ENCODE peak calls at places on chromosomes 11 and 22, in seven cellular contexts. H is K562, J is astrocyte, B is fibroblast of lung, A is Karpas-422, N is IMR-90, Z is neuronal stem cell. P is an unnamed sample.

GRCh38 chr11:117909611-117910382 is 19.4 kb downstream of the TMPRSS13 start:
- DNase-seq in H (peak; percentile 79), J (no peak), B (no peak), A (no peak), N (no peak), Z (no peak), P (no peak)

GRCh38 chr11:33893711-33894401 is 2.0 kb upstream of the LMO2 start:
- DNase-seq in H (peak; percentile 60), J (peak; percentile 53), B (no peak), A (no peak), N (no peak), Z (no peak), P (no peak)

GRCh38 chr22:26479043-26479791 is 4.4 kb downstream of the HPS4 start:
- DNase-seq in H (peak; percentile 44), J (no peak), B (no peak), A (peak; percentile 66), N (no peak), Z (no peak), P (no peak)

GRCh38 chr22:36017661-36018091 is 10.9 kb downstream of the RBFOX2 start:
- DNase-seq in H (no peak), J (no peak), B (no peak), A (peak; percentile 96), N (no peak), Z (no peak), P (no peak)

GRCh38 chr22:48154943-48155240 is 1392.4 kb downstream of the TBC1D22A start:
- DNase-seq in H (no peak), J (no peak), B (no peak), A (no peak), N (no peak), Z (no peak), P (no peak)

GRCh38 chr11:37657645-37658044 is 1059.6 kb upstream of the RAG2 start:
- DNase-seq in H (no peak), J (peak; percentile 20), B (peak; percentile 34), A (no peak), N (peak; percentile 25), Z (no peak), P (no peak)

GRCh38 chr11:58926251-58926650 is 13.0 kb upstream of the GLYATL1 start:
- DNase-seq in H (no peak), J (peak; percentile 36), B (peak; percentile 24), A (no peak), N (peak; percentile 72), Z (no peak), P (no peak)

GRCh38 chr22:41805639-41806038 is 5.2 kb downstream of the CCDC134 start:
- DNase-seq in H (no peak), J (no peak), B (no peak), A (no peak), N (no peak), Z (no peak), P (no peak)

GRCh38 chr11:91104237-91104636 is 881.4 kb upstream of the CHORDC1 start:
- DNase-seq in H (no peak), J (peak; percentile 72), B (peak; percentile 84), A (no peak), N (peak; percentile 80), Z (no peak), P (peak; percentile 15)

GRCh38 chr22:20158366-20159036 is 7.6 kb upstream of the CCDC188 start:
- DNase-seq in H (no peak), J (no peak), B (no peak), A (no peak), N (no peak), Z (no peak), P (no peak)

GRCh38 chr11:32005786-32006406 is 85.0 kb upstream of the RCN1 start:
- DNase-seq in H (no peak), J (peak; percentile 63), B (no peak), A (no peak), N (peak; percentile 8), Z (no peak), P (no peak)

GRCh38 chr11:13367115-13367514 is 89.5 kb downstream of the BMAL1 start:
- DNase-seq in H (no peak), J (no peak), B (no peak), A (peak; percentile 44), N (no peak), Z (no peak), P (no peak)

GRCh38 chr22:25965331-25965730 is 203.9 kb upstream of the SEZ6L start:
- DNase-seq in H (no peak), J (no peak), B (no peak), A (no peak), N (no peak), Z (no peak), P (no peak)

GRCh38 chr11:117841582-117842031 is 17.1 kb upstream of the FXYD2 start:
- DNase-seq in H (no peak), J (no peak), B (no peak), A (no peak), N (no peak), Z (no peak), P (no peak)

GRCh38 chr11:113384551-113384950 is 3.0 kb upstream of the ANKK1 start:
- DNase-seq in H (no peak), J (peak; percentile 95), B (peak; percentile 91), A (no peak), N (peak; percentile 96), Z (no peak), P (peak; percentile 81)

GRCh38 chr11:90594658-90595057 is 371.8 kb upstream of the CHORDC1 start:
- DNase-seq in H (no peak), J (no peak), B (no peak), A (no peak), N (no peak), Z (no peak), P (no peak)

GRCh38 chr11:126444072-126444471 is 88.6 kb downstream of the ST3GAL4 start:
- DNase-seq in H (no peak), J (no peak), B (no peak), A (no peak), N (peak; percentile 36), Z (no peak), P (no peak)

GRCh38 chr11:106249857-106250256 is 172.4 kb downstream of the AASDHPPT start:
- DNase-seq in H (no peak), J (peak; percentile 94), B (no peak), A (no peak), N (no peak), Z (no peak), P (no peak)

GRCh38 chr11:65418431-65418680 is 4.2 kb upstream of the NEAT1 start:
- DNase-seq in H (no peak), J (no peak), B (peak; percentile 47), A (no peak), N (no peak), Z (no peak), P (no peak)

GRCh38 chr11:10709299-10710086 is 15.9 kb upstream of the IRAG1 start:
- DNase-seq in H (no peak), J (no peak), B (no peak), A (no peak), N (peak; percentile 78), Z (no peak), P (no peak)

GRCh38 chr11:77438487-77438886 is 35.4 kb downstream of the PAK1 start:
- DNase-seq in H (no peak), J (no peak), B (no peak), A (no peak), N (no peak), Z (no peak), P (no peak)

GRCh38 chr22:46114518-46115387 is 35.6 kb upstream of the PPARA start:
- DNase-seq in H (no peak), J (no peak), B (no peak), A (peak; percentile 62), N (no peak), Z (no peak), P (no peak)

GRCh38 chr11:72234920-72235319 is 9.1 kb downstream of the PHOX2A start:
- DNase-seq in H (no peak), J (no peak), B (no peak), A (no peak), N (no peak), Z (no peak), P (no peak)

GRCh38 chr22:20974336-20974955 is 7.4 kb downstream of the AIFM3 start:
- DNase-seq in H (no peak), J (no peak), B (no peak), A (no peak), N (no peak), Z (no peak), P (no peak)

GRCh38 chr11:11622772-11623531 is 1.1 kb upstream of the GALNT18 start:
- DNase-seq in H (no peak), J (no peak), B (no peak), A (no peak), N (no peak), Z (no peak), P (no peak)

GRCh38 chr22:49535126-49535525 is 292.5 kb downstream of the BRD1 start:
- DNase-seq in H (no peak), J (no peak), B (no peak), A (no peak), N (no peak), Z (no peak), P (no peak)
- H3K9me3 ChIP-seq in H (no peaks in the 10 kb centered on the region), J (peaks cover 7% of the 10 kb centered on the region), B (no peaks in the 10 kb centered on the region), A (no peaks in the 10 kb centered on the region), N (peaks cover 49% of the 10 kb centered on the region), Z (peaks cover under 1% of the 10 kb centered on the region), P (no peaks in the 10 kb centered on the region)

GRCh38 chr11:122804161-122804560 is 34.1 kb upstream of the CRTAM start:
- DNase-seq in H (no peak), J (no peak), B (no peak), A (no peak), N (no peak), Z (no peak), P (peak; percentile 88)
- H3K4me2 ChIP-seq in H (no peak overlapping the region), J (peak overlapping the region; percentile 41), B (no peak overlapping the region), A (no peak overlapping the region), N (no peak overlapping the region), Z (no peak overlapping the region), P (peak overlapping the region; percentile 63)

GRCh38 chr22:17913705-17914282 is 110.6 kb downstream of the MICAL3 start:
- DNase-seq in H (peak; percentile 36), J (no peak), B (peak; percentile 60), A (no peak), N (peak; percentile 58), Z (no peak), P (no peak)

GRCh38 chr22:17911887-17912286 is 112.5 kb downstream of the MICAL3 start:
- DNase-seq in H (no peak), J (no peak), B (no peak), A (no peak), N (no peak), Z (no peak), P (no peak)

GRCh38 chr22:17910561-17911311 is 113.6 kb downstream of the MICAL3 start:
- DNase-seq in H (peak; percentile 40), J (peak; percentile 85), B (peak; percentile 88), A (no peak), N (peak; percentile 91), Z (no peak), P (no peak)

GRCh38 chr22:17912942-17913704 is 111.2 kb downstream of the MICAL3 start:
- DNase-seq in H (no peak), J (no peak), B (no peak), A (no peak), N (no peak), Z (no peak), P (no peak)

DNA sequence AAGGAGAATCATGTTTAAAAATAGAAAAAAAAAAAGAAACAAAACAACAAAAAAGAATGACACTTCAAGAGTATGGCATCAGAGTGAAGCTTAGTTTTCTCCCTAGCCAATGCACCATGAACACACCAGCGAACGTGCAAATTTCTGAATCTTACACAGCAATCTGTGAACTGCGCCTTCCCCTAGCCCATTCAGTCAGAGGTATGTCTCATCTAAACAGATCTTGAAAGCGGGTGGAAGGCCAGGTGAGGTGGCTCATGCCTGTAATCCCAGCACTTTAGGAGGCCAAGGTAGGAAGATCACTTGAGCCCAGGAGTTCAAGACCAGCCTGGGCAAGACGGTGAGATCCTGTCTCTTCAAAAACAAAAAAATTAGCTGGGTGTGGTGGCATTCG is 113.1 kb downstream of the MICAL3 start:
- DNase-seq in H (no peak), J (no peak), B (no peak), A (no peak), N (no peak), Z (no peak), P (no peak)
- H3K4me3 ChIP-seq in H (no peak overlapping the region), J (no peak overlapping the region), B (no peak overlapping the region), A (no peak overlapping the region), N (no peak overlapping the region), Z (no peak overlapping the region), P (no peak overlapping the region)

GRCh38 chr22:22979954-22980353 is 90.4 kb upstream of the GNAZ start:
- DNase-seq in H (no peak), J (no peak), B (no peak), A (no peak), N (no peak), Z (no peak), P (no peak)
- H3K9me3 ChIP-seq in H (peaks cover 7% of the 10 kb centered on the region), J (no peaks in the 10 kb centered on the region), B (no peaks in the 10 kb centered on the region), A (peaks cover 19% of the 10 kb centered on the region), N (peaks cover 6% of the 10 kb centered on the region), Z (peaks cover 7% of the 10 kb centered on the region), P (peaks cover 5% of the 10 kb centered on the region)

P was measured in PC-9.